ENCODE peak calls at places on chromosomes 3 and 15, in six cellular contexts. A is activated T-cell treated with anti-CD3 and anti-CD28 coated beads, Interleukin-2, amount 50 U/mL, for 1 hour; Y is lower leg skin; S is mucosa of gallbladder; Q is T1000; N is putamen. H is an unnamed sample.

GRCh38 chr15:98551936-98552562 is 96.3 kb upstream of the IGF1R start:
- DNase-seq in A (no peak), Y (no peak), S (no peak), Q (no peak), N (no peak), H (no peak)

GRCh38 chr3:73292241-73292640 is 230.8 kb downstream of the EBLN2 start:
- DNase-seq in A (no peak), Y (no peak), S (no peak), Q (no peak), N (no peak), H (no peak)

GRCh38 chr3:72338082-72338941 is 509.9 kb downstream of the SHQ1 start:
- DNase-seq in A (no peak), Y (no peak), S (no peak), Q (peak; percentile 67), N (no peak), H (peak; percentile 81)

GRCh38 chr15:68829068-68829467 is 8.4 kb upstream of the ANP32A start:
- DNase-seq in A (no peak), Y (no peak), S (no peak), Q (no peak), N (peak; percentile 75), H (no peak)

GRCh38 chr3:171155122-171155700 is 128.7 kb upstream of the SLC2A2 start:
- DNase-seq in A (no peak), Y (no peak), S (peak; percentile 51), Q (no peak), N (no peak), H (no peak)

GRCh38 chr3:66486646-66487045 is 14.2 kb downstream of the LRIG1 start:
- DNase-seq in A (no peak), Y (no peak), S (no peak), Q (no peak), N (no peak), H (no peak)

GRCh38 chr15:90497912-90498311 is 31.8 kb upstream of the CRTC3 start:
- DNase-seq in A (no peak), Y (peak; percentile 39), S (no peak), Q (no peak), N (no peak), H (no peak)

GRCh38 chr3:11717768-11718581 is 74.3 kb upstream of the VGLL4 start:
- DNase-seq in A (no peak), Y (no peak), S (no peak), Q (no peak), N (no peak), H (no peak)

GRCh38 chr3:17894434-17895060 is 152.1 kb upstream of the TBC1D5 start:
- DNase-seq in A (peak; percentile 29), Y (no peak), S (no peak), Q (no peak), N (no peak), H (no peak)

GRCh38 chr3:153163349-153164008 is 1.5 kb downstream of the RAP2B start:
- DNase-seq in A (no peak), Y (no peak), S (no peak), Q (no peak), N (no peak), H (no peak)

GRCh38 chr3:52498134-52499054 is 3.3 kb downstream of the STAB1 start:
- DNase-seq in A (no peak), Y (peak; percentile 66), S (peak; percentile 47), Q (no peak), N (peak; percentile 44), H (no peak)

GRCh38 chr15:99361541-99362185 is 110.4 kb downstream of the LRRC28 start:
- DNase-seq in A (no peak), Y (no peak), S (no peak), Q (no peak), N (no peak), H (no peak)

GRCh38 chr3:128432898-128433629 is 33.6 kb downstream of the DNAJB8 start:
- DNase-seq in A (no peak), Y (no peak), S (no peak), Q (no peak), N (no peak), H (no peak)